ENCODE peak calls at places on chromosomes 7 and 10, in nine cellular contexts. A is OCI-LY7; O is uterus; K is suprapubic skin; C is pancreas; S is RWPE1; U is A549; Q is foreskin fibroblast; T is CD8-positive, alpha-beta T cell. X is an unnamed sample.

GRCh38 chr7:83693281-83693680 is 44.3 kb upstream of the SEMA3E start:
- DNase-seq in A (no peak), O (no peak), K (no peak), C (no peak), S (no peak), U (no peak), Q (no peak), T (no peak), X (no peak)

GRCh38 chr7:29335188-29336083 is 140.9 kb downstream of the CHN2 start:
- DNase-seq in A (no peak), O (no peak), K (no peak), C (no peak), S (no peak), U (no peak), Q (no peak), T (no peak), X (no peak)

GRCh38 chr10:132429281-132430230 is 32.6 kb downstream of the PWWP2B start:
- DNase-seq in A (no peak), O (no peak), K (no peak), C (peak), S (no peak), U (no peak), Q (no peak), T (no peak), X (no peak)

GRCh38 chr10:34736976-34737771 is 77.9 kb downstream of the PARD3 start:
- DNase-seq in A (no peak), O (no peak), K (no peak), C (no peak), S (no peak), U (no peak), Q (no peak), T (no peak), X (no peak)

GRCh38 chr10:47449979-47450378 is 33.9 kb downstream of the ANXA8 start:
- DNase-seq in A (no peak), O (no peak), K (peak), C (no peak), S (no peak), U (no peak), Q (no peak), T (no peak), X (no peak)

GRCh38 chr10:35451103-35452016 is 115.1 kb downstream of the CCNY start:
- DNase-seq in A (peak), O (no peak), K (no peak), C (no peak), S (no peak), U (no peak), Q (no peak), T (no peak), X (no peak)

GRCh38 chr7:23347007-23347681 is 48.0 kb downstream of the MALSU1 start:
- DNase-seq in A (no peak), O (no peak), K (no peak), C (no peak), S (no peak), U (no peak), Q (peak), T (no peak), X (no peak)

GRCh38 chr10:119305860-119306513 is 98.6 kb downstream of the GRK5 start:
- DNase-seq in A (peak), O (peak), K (no peak), C (no peak), S (peak), U (peak), Q (peak), T (peak), X (peak)

GRCh38 chr10:22765660-22766547 is 51.5 kb upstream of the PIP4K2A start:
- DNase-seq in A (peak), O (no peak), K (no peak), C (no peak), S (no peak), U (no peak), Q (no peak), T (no peak), X (no peak)

GRCh38 chr7:78395298-78396120 is 596.9 kb downstream of the PHTF2 start:
- DNase-seq in A (no peak), O (no peak), K (no peak), C (no peak), S (no peak), U (no peak), Q (no peak), T (no peak), X (no peak)

GRCh38 chr10:72738476-72738875 is 46.5 kb downstream of the MCU start:
- DNase-seq in A (no peak), O (no peak), K (no peak), C (no peak), S (no peak), U (no peak), Q (no peak), T (no peak), X (no peak)

GRCh38 chr10:96400465-96400864 is 41.7 kb upstream of the OPALIN start:
- DNase-seq in A (no peak), O (no peak), K (no peak), C (no peak), S (no peak), U (no peak), Q (no peak), T (no peak), X (no peak)

GRCh38 chr10:133412381-133412711 is 12.1 kb downstream of the SPRN start:
- DNase-seq in A (no peak), O (no peak), K (no peak), C (no peak), S (no peak), U (no peak), Q (no peak), T (no peak), X (no peak)

GRCh38 chr10:32882076-32882475 is 76.0 kb downstream of the ITGB1 start:
- DNase-seq in A (no peak), O (no peak), K (no peak), C (no peak), S (no peak), U (no peak), Q (no peak), T (no peak), X (no peak)

GRCh38 chr7:93159490-93159889 is 11.3 kb upstream of the SAMD9L start:
- DNase-seq in A (no peak), O (no peak), K (no peak), C (no peak), S (no peak), U (no peak), Q (no peak), T (no peak), X (no peak)

GRCh38 chr7:148480479-148481146 is 110.0 kb upstream of the C7orf33 start:
- DNase-seq in A (peak), O (no peak), K (peak), C (no peak), S (no peak), U (no peak), Q (no peak), T (no peak), X (no peak)

GRCh38 chr10:113557389-113558321 is 4.8 kb downstream of the HABP2 start:
- DNase-seq in A (no peak), O (no peak), K (no peak), C (no peak), S (no peak), U (no peak), Q (no peak), T (no peak), X (no peak)

GRCh38 chr7:32680259-32681173 is 185.2 kb downstream of the AVL9 start:
- DNase-seq in A (no peak), O (no peak), K (no peak), C (no peak), S (no peak), U (no peak), Q (no peak), T (no peak), X (no peak)

GRCh38 chr7:155773531-155773930 is 38.7 kb downstream of the SHH start:
- DNase-seq in A (no peak), O (no peak), K (no peak), C (no peak), S (no peak), U (no peak), Q (no peak), T (no peak), X (no peak)

GRCh38 chr7:34136698-34137097 is 231.4 kb downstream of the BMPER start:
- DNase-seq in A (no peak), O (no peak), K (no peak), C (no peak), S (no peak), U (no peak), Q (no peak), T (no peak), X (no peak)

GRCh38 chr7:156139112-156139511 is 326.8 kb upstream of the SHH start:
- DNase-seq in A (no peak), O (no peak), K (no peak), C (no peak), S (no peak), U (no peak), Q (no peak), T (no peak), X (no peak)

GRCh38 chr10:71778071-71778470 is 4.8 kb upstream of the VSIR start:
- DNase-seq in A (no peak), O (no peak), K (no peak), C (no peak), S (no peak), U (no peak), Q (no peak), T (no peak), X (no peak)

GRCh38 chr7:99219185-99219767 is 11.4 kb upstream of the KPNA7 start:
- DNase-seq in A (no peak), O (no peak), K (no peak), C (no peak), S (no peak), U (no peak), Q (no peak), T (no peak), X (no peak)

GRCh38 chr10:112525215-112525614 is 78.2 kb downstream of the VTI1A start:
- DNase-seq in A (no peak), O (no peak), K (no peak), C (no peak), S (peak), U (no peak), Q (no peak), T (no peak), X (no peak)

GRCh38 chr7:40839881-40840280 is 705.1 kb downstream of the SUGCT start:
- DNase-seq in A (no peak), O (no peak), K (no peak), C (no peak), S (no peak), U (no peak), Q (no peak), T (no peak), X (no peak)

GRCh38 chr10:97612386-97612785 is 20.9 kb downstream of the MORN4 start:
- DNase-seq in A (peak), O (no peak), K (no peak), C (no peak), S (peak), U (peak), Q (peak), T (no peak), X (no peak)

GRCh38 chr7:112905413-112905812 is 115.2 kb upstream of the TMEM168 start:
- DNase-seq in A (no peak), O (no peak), K (no peak), C (no peak), S (no peak), U (no peak), Q (no peak), T (no peak), X (no peak)

GRCh38 chr10:95789928-95790327 is 34.0 kb downstream of the ENTPD1 start:
- DNase-seq in A (no peak), O (no peak), K (no peak), C (no peak), S (no peak), U (no peak), Q (no peak), T (no peak), X (no peak)

GRCh38 chr7:125033506-125033905 is 103.9 kb upstream of the POT1 start:
- DNase-seq in A (no peak), O (no peak), K (no peak), C (no peak), S (no peak), U (no peak), Q (no peak), T (no peak), X (no peak)

GRCh38 chr10:113854019-113854756 is at the start of the genes DCLRE1A and NHLRC2:
- DNase-seq in A (peak), O (peak), K (peak), C (peak), S (peak), U (peak), Q (peak), T (peak), X (peak)

GRCh38 chr10:13769926-13770325 is 183.2 kb downstream of the PRPF18 start:
- DNase-seq in A (no peak), O (no peak), K (no peak), C (no peak), S (peak), U (no peak), Q (no peak), T (no peak), X (no peak)

GRCh38 chr7:151940048-151940845 is 16.0 kb upstream of the GALNTL5 start:
- DNase-seq in A (no peak), O (peak), K (no peak), C (no peak), S (peak), U (no peak), Q (peak), T (no peak), X (no peak)

GRCh38 chr10:9315292-9315691 is 1260.8 kb downstream of the GATA3 start:
- DNase-seq in A (no peak), O (no peak), K (no peak), C (no peak), S (no peak), U (no peak), Q (no peak), T (no peak), X (no peak)

DNA sequence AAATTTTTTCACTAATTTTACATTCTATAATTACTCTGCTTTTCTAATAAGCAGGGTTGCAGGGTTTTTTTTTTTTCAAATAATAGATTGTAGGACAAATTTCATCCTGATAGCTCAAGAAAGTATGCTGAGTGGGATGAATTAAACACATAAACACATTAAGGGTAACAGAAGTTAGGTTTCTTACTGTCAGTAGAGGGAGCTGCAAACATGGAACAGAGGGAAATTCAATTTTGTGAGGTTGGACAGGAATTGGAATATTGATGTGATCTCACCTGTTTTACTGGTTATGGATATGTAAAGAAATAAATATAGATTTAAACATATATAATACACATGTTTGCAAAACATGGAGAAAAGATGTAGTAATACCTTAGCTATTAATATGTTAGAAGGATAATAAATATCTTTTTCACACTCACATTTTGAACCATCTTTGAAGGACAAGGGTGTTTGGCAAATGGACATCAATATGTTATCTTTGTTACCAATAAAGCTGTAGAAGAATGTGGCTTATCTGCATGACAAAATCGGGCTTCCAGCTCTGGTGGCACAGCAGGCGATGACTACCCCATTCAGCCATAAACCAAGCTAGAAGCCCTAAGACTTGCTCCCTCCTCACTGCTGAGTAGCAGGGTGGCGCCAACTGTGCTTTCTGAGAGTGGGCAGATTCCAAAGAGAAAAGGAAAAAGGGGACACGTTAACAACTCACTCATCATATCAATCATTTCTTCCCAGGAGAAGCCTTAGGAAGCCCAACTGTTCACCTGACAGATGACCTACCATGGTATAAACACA is 1257.4 kb downstream of the GATA3 start:
- DNase-seq in A (no peak), O (no peak), K (no peak), C (no peak), S (peak), U (no peak), Q (no peak), T (no peak), X (no peak)
- TF ChIP-seq CTCF in A (peak), O (no peak), K (no peak), C (no peak), S (no peak), U (peak), Q (peak), T (no peak), X (no peak)

DNA sequence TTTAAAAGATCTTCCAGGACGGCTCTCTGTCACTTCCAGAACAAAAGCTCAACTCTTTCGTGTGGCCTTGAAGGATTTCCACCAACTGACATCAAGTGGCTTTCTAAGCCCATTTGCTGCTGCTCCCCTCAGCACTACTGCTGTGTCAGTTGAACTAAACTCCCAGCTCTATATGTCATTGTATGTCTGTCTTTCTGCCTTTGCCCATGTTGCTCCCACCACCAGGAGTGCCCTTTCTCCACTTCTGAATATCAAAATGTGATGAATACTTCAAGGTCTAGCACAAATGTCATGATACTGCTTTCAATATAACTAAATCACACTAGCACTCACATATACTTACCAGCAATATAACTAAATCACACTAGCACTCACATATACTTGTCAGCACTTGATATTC is 138.3 kb downstream of the ATXN7L1 start:
- DNase-seq in A (no peak), O (no peak), K (no peak), C (no peak), S (no peak), U (no peak), Q (no peak), T (no peak), X (no peak)
- TF ChIP-seq CTCF in A (peak), O (no peak), K (no peak), C (no peak), S (no peak), U (no peak), Q (no peak), T (no peak), X (no peak)

DNA sequence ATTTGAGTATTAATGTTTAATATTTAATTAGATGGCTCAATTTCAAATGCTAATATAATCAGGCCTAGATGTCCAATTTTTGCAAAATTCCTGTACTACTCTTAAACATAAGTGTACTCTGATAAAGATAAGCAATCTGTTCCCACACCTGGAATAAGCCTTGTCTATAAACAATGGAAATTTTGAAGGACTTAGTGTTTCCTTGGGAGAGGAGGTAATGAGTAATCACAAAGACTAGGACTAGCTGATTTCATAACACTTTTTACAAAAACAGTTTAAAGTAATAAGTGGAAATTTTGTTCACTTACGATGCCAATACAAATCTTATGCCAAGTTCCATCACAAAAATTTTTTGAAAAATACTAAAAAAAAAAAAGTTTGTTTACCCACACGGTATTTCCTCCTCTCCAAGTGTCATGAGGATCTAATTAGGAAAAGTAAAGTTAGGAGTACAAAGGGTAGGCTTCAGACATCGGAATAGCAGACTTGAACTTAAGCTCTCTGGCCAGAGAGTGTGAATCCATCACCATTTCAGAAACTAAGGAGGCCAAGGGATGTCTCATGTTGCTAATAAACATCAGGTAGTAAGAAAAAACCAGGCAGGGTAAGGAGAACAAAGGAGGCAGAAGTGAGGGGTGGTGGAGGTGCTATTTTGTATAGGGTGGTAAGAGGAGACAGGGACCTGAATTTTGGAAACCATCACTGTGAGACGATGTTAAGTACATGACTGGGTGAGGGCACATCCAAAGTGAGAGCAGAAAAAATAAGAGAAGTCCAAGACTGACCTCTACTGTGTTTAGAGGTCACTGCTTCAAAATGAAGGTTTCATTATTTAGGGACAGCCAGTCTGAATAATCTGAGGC is 61.3 kb downstream of the RAPGEF5 start:
- DNase-seq in A (no peak), O (no peak), K (no peak), C (no peak), S (no peak), U (no peak), Q (no peak), T (no peak), X (no peak)
- TF ChIP-seq CTCF in A (no peak), O (no peak), K (no peak), C (no peak), S (no peak), U (no peak), Q (no peak), T (no peak), X (no peak)

GRCh38 chr7:85030893-85031292 is 156.0 kb downstream of the SEMA3D start:
- DNase-seq in A (peak), O (no peak), K (no peak), C (no peak), S (peak), U (peak), Q (peak), T (no peak), X (no peak)
- TF ChIP-seq CTCF in A (peak), O (peak), K (peak), C (no peak), S (peak), U (peak), Q (peak), T (peak), X (no peak)

DNA sequence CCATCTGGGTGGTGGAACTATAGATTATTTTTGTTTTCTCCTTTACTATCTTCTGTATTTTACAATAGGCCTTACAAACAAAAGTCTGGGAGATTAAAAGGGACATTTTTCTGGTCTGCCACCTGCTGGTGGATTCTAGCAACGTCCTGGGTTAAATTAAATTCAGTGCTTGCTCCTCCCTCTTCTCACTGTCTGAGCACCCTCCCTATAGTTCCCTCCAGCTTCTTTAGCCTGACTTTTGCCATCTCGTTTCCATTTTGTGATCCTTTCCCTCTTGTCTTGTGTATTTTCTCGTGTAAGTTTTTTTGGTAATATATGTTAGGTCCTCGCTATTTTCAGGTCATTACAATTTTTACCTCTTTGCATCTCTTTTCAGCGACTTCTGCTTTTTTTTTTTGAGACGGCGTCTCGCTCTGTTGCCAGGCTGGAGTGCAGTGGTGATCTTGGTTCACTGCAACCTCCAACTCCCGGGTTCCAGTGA is 16.1 kb downstream of the ANKRD16 start:
- DNase-seq in A (peak), O (peak), K (no peak), C (peak), S (peak), U (peak), Q (no peak), T (peak), X (peak)
- TF ChIP-seq CTCF in A (peak), O (peak), K (peak), C (peak), S (peak), U (peak), Q (peak), T (peak), X (no peak)

DNA sequence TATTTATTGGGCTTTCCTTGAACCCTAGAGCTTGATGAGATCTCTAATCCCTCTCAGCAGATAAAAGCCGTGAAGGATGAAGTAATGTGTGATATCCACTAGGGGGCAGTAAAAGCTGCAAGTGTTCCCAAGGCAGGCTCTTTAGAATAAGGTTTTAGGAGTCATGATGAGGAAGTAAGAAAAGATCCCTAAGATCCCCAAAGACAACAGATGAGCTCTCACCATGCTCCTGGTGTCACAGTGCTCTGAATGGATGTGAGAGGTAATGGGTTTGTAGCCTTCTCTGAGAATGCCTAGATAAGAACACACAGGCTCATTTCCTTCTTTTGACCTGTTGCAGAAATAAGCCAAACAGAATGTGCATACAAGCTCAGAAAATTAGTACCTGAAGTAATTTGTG is 70.4 kb upstream of the ITPRID1 start:
- DNase-seq in A (peak), O (no peak), K (no peak), C (peak), S (peak), U (peak), Q (no peak), T (no peak), X (no peak)
- TF ChIP-seq CTCF in A (peak), O (peak), K (no peak), C (peak), S (peak), U (peak), Q (peak), T (peak), X (no peak)